ENCODE peak calls at places on chromosome 7, in four cellular contexts. One of them, this sample, is unnamed.
A peak's percentile ranks its signal among the peaks of the same experiment; 100 is the strongest.

GRCh38 chr7:94223375-94224084 is 171.2 kb upstream of the COL1A2 start:
- DNase-seq in SK-N-SH: no peak
- DNase-seq in WTC11: peak; percentile 54
- DNase-seq in K562: no peak
- DNase-seq in this sample: no peak

GRCh38 chr7:112995091-112995824 is 91.4 kb downstream of the GPR85 start:
- DNase-seq in WTC11: no peak
- DNase-seq in SK-N-SH: no peak
- DNase-seq in K562: no peak
- DNase-seq in this sample: no peak

GRCh38 chr7:46811529-46811928 is 770.4 kb downstream of the TNS3 start:
- DNase-seq in WTC11: no peak
- DNase-seq in K562: no peak
- DNase-seq in SK-N-SH: no peak
- DNase-seq in this sample: no peak

GRCh38 chr7:151011097-151011409 is 13.2 kb downstream of the ATG9B start:
- DNase-seq in K562: peak; percentile 69
- DNase-seq in WTC11: no peak
- DNase-seq in SK-N-SH: no peak
- DNase-seq in this sample: no peak

GRCh38 chr7:30930621-30931020 is 19.0 kb downstream of the AQP1 start:
- DNase-seq in SK-N-SH: peak; percentile 83
- DNase-seq in WTC11: no peak
- DNase-seq in K562: no peak
- DNase-seq in this sample: no peak

GRCh38 chr7:116683786-116684185 is 11.8 kb downstream of the MET start:
- DNase-seq in WTC11: no peak
- DNase-seq in K562: no peak
- DNase-seq in SK-N-SH: no peak
- DNase-seq in this sample: no peak

GRCh38 chr7:86647340-86648094 is 3.8 kb downstream of the GRM3 start:
- DNase-seq in SK-N-SH: no peak
- DNase-seq in K562: no peak
- DNase-seq in WTC11: no peak
- DNase-seq in this sample: no peak

GRCh38 chr7:45881280-45881758 is 7.0 kb upstream of the IGFBP1 start:
- DNase-seq in K562: no peak
- DNase-seq in SK-N-SH: no peak
- DNase-seq in WTC11: no peak
- DNase-seq in this sample: no peak

GRCh38 chr7:141889323-141889722 is 26.9 kb upstream of the OR9A4 start:
- DNase-seq in WTC11: no peak
- DNase-seq in K562: no peak
- DNase-seq in SK-N-SH: no peak
- DNase-seq in this sample: no peak

GRCh38 chr7:143299840-143300239 is 11.7 kb downstream of the CASP2 start:
- DNase-seq in SK-N-SH: peak; percentile 72
- DNase-seq in K562: peak; percentile 67
- DNase-seq in WTC11: peak; percentile 73
- DNase-seq in this sample: peak; percentile 36
- TF ChIP-seq FOXJ3 in SK-N-SH: no peak
- TF ChIP-seq FOXJ3 in K562: no peak
- TF ChIP-seq FOXJ3 in WTC11: no peak
- TF ChIP-seq FOXJ3 in this sample: no peak

DNA sequence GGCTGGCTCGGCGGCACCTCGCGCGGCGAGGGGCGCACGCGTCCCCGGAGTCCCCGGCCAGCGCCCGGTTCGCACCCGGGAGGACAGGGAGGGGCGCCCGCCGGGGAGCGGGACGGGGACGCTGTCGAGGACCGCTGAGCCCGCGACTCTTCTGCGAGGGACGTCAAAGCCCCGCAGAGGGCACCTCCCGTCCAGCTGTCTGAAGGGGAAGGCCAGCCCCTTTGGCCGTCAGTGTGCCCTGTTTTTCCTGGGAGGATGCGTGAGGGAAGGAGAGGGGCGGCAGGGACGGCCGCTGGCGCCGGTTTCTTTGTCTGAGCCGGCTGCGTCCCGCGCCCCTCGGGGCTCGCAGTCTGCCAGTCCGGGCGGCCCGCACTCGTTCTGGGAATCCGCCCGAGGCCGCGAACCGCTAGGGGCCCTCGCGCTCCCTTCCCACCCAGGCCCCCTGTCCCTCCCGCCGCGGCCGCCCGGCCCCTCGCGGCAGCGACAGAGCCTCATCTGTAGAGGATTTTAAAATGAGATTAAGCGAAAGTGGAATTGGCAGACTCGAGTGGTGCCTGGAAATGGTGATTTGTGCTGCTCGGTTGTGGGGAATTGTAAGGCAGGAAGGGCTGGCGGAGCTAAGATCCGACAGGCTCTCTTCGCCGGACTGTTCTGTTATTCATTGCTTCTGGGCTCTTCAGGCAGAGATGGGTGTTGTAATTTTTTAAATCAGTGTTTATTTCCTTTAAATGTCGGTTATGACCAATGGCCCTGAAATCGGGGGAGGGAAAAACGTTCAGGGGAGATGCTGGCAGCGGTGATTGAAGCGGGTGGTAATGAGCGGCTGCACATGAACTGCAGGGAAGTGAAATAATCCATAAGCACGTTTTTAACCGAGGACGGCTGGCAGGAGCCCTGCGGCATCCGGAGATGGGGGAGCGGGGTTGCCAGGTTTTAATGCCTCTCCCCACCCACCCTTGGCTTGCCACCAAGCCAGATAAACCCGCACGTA is 622 bp upstream of the RELN start:
- DNase-seq in K562: peak; percentile 82
- DNase-seq in WTC11: peak; percentile 51
- DNase-seq in SK-N-SH: peak; percentile 86
- DNase-seq in this sample: peak; percentile 59
- TF ChIP-seq FOXJ3 in K562: no peak
- TF ChIP-seq FOXJ3 in WTC11: no peak
- TF ChIP-seq FOXJ3 in SK-N-SH: no peak
- TF ChIP-seq FOXJ3 in this sample: no peak

GRCh38 chr7:123675092-123675473 is 19.4 kb downstream of the LMOD2 start:
- DNase-seq in SK-N-SH: no peak
- DNase-seq in WTC11: no peak
- DNase-seq in K562: no peak
- DNase-seq in this sample: no peak
- TF ChIP-seq FOXJ3 in SK-N-SH: no peak
- TF ChIP-seq FOXJ3 in WTC11: no peak
- TF ChIP-seq FOXJ3 in K562: no peak
- TF ChIP-seq FOXJ3 in this sample: no peak

DNA sequence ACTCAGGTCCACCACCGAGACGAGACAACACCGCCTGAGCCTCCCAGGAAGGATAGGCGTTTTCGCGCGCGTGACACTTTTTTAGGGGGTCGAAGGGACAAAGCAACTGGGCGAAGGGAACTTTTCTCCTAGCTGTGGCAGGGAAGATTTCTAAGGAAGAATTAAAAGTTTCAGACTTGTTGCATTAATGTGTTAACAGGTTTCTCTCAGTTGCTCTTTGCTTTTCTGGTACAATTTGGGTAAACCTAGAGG is 1.8 kb downstream of the CDK13 start:
- DNase-seq in WTC11: no peak
- DNase-seq in K562: no peak
- DNase-seq in SK-N-SH: no peak
- DNase-seq in this sample: no peak
- TF ChIP-seq FOXJ3 in WTC11: no peak
- TF ChIP-seq FOXJ3 in K562: no peak
- TF ChIP-seq FOXJ3 in SK-N-SH: peak; percentile 10
- TF ChIP-seq FOXJ3 in this sample: no peak

GRCh38 chr7:134828361-134828760 is 48.9 kb downstream of the CALD1 start:
- DNase-seq in K562: no peak
- DNase-seq in WTC11: no peak
- DNase-seq in SK-N-SH: no peak
- DNase-seq in this sample: no peak

GRCh38 chr7:134829381-134829986 is 50.0 kb downstream of the CALD1 start:
- DNase-seq in SK-N-SH: peak; percentile 13
- DNase-seq in K562: no peak
- DNase-seq in WTC11: no peak
- DNase-seq in this sample: no peak

GRCh38 chr7:134826105-134826504 is 46.7 kb downstream of the CALD1 start:
- DNase-seq in SK-N-SH: no peak
- DNase-seq in WTC11: no peak
- DNase-seq in K562: no peak
- DNase-seq in this sample: no peak

GRCh38 chr7:134827889-134828288 is 48.5 kb downstream of the CALD1 start:
- DNase-seq in SK-N-SH: no peak
- DNase-seq in WTC11: no peak
- DNase-seq in K562: no peak
- DNase-seq in this sample: no peak

DNA sequence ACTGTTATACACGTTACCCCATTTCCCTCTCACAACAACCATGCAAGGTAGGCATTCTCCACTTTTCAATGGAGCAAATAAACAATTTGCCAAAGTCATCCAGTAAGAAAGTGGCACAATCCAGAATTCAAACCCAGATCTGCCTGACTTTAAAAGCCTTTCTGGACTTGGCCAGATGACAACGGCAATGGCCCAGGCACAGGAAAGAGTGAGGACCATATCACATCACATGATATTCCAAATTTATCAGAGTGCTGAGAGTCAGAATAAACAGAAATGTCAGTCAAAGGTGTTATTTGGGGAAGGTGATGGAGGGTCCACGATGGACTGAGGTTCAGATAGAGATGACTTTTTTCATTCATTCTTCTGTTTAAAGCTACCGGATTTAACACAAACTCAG is 48.0 kb downstream of the CALD1 start:
- DNase-seq in WTC11: no peak
- DNase-seq in SK-N-SH: no peak
- DNase-seq in K562: no peak
- DNase-seq in this sample: no peak
- TF ChIP-seq FOXJ3 in WTC11: no peak
- TF ChIP-seq FOXJ3 in SK-N-SH: no peak
- TF ChIP-seq FOXJ3 in K562: no peak
- TF ChIP-seq FOXJ3 in this sample: no peak

GRCh38 chr7:92409357-92409756 is 37.9 kb upstream of the GATAD1 start:
- DNase-seq in WTC11: no peak
- DNase-seq in K562: no peak
- DNase-seq in SK-N-SH: no peak
- DNase-seq in this sample: no peak

GRCh38 chr7:92402920-92403759 is 44.1 kb upstream of the GATAD1 start:
- DNase-seq in SK-N-SH: no peak
- DNase-seq in K562: no peak
- DNase-seq in WTC11: no peak
- DNase-seq in this sample: no peak

GRCh38 chr7:92403760-92404074 is 43.6 kb upstream of the GATAD1 start:
- DNase-seq in SK-N-SH: no peak
- DNase-seq in K562: no peak
- DNase-seq in WTC11: no peak
- DNase-seq in this sample: no peak

GRCh38 chr7:92400013-92400412 is 47.3 kb upstream of the GATAD1 start:
- DNase-seq in K562: no peak
- DNase-seq in WTC11: no peak
- DNase-seq in SK-N-SH: no peak
- DNase-seq in this sample: no peak

GRCh38 chr7:92404170-92404614 is 43.1 kb upstream of the GATAD1 start:
- DNase-seq in SK-N-SH: no peak
- DNase-seq in K562: peak; percentile 18
- DNase-seq in WTC11: no peak
- DNase-seq in this sample: no peak
- TF ChIP-seq FOXJ3 in SK-N-SH: no peak
- TF ChIP-seq FOXJ3 in K562: no peak
- TF ChIP-seq FOXJ3 in WTC11: no peak
- TF ChIP-seq FOXJ3 in this sample: no peak

DNA sequence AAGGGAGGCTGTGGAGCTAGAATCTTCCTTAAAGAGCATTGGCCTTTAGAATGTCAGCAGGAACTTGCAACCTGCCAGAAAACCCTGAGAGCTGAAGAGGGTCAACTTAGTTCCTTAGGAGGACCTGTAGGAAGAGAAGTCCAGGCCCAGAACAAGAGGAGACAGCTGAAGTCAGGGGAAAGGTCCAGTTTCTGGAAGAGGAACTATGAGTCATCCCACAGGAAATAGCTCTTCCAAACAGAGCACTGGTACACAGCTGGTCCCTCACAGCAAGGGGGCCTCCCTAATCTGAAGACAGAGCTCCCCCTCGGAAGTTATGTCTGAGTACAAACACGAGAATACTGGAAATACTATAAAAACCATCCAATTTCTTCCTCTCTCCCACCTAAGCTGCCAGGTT is 98.9 kb downstream of the HERPUD2 start:
- DNase-seq in SK-N-SH: no peak
- DNase-seq in WTC11: no peak
- DNase-seq in K562: peak; percentile 20
- DNase-seq in this sample: no peak
- TF ChIP-seq FOXJ3 in SK-N-SH: no peak
- TF ChIP-seq FOXJ3 in WTC11: no peak
- TF ChIP-seq FOXJ3 in K562: no peak
- TF ChIP-seq FOXJ3 in this sample: no peak

GRCh38 chr7:33410266-33410665 is 280.9 kb downstream of the BBS9 start:
- DNase-seq in K562: no peak
- DNase-seq in WTC11: no peak
- DNase-seq in SK-N-SH: no peak
- DNase-seq in this sample: no peak
- TF ChIP-seq FOXJ3 in K562: no peak
- TF ChIP-seq FOXJ3 in WTC11: no peak
- TF ChIP-seq FOXJ3 in SK-N-SH: no peak
- TF ChIP-seq FOXJ3 in this sample: no peak

DNA sequence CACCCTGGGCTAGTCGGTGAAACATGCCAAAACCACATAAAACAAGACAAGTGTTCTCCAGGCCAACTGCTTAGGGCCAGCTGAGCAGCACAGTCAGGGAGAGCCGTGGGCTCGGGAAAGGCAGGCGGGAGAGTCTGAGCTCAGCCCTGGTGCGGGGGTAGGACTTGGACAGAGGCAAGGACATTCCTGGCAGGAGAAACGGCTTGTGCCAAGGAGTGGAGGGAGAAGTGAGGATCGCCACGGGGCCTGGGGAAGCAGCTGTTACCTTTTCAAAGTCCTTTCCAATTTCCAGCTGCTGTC is 4.2 kb downstream of the ELN start:
- DNase-seq in K562: no peak
- DNase-seq in WTC11: no peak
- DNase-seq in SK-N-SH: no peak
- DNase-seq in this sample: no peak
- TF ChIP-seq FOXJ3 in K562: no peak
- TF ChIP-seq FOXJ3 in WTC11: no peak
- TF ChIP-seq FOXJ3 in SK-N-SH: no peak
- TF ChIP-seq FOXJ3 in this sample: no peak

DNA sequence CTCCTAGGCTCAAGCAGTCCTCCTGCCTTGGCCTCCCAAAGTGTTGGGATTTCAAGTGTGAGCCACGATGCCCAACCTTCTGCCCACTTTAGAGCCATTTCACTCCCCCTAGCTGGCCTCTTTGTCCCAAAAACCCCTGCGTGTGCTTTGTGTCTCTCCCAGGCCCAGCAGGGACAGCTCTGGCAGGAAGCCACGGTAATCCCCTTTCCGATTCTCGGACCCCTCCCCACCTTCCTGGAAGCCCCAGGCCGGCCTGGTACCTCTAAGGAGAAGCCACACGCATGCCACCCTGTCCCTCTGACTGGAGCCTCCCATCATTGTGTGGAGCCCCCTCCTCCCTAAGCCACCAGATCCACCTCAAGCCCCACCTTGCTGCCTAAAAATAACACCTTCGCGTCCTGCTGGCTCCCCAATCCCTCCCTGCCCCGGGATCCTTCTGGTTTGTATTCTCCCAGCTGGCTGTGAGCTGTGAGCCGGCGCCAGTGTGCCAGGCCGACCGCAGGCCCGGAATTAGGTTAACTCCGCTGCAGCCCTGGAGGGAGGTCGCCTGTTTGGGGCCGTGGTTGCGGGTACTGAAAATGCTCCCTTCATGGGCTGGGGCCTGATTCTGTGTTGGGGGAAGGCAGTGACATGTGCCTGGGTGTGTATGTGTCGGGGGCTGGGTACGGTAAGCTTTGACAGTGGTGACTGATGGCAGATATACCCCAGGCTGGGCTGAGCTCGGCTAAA is 16.3 kb upstream of the SRRM3 start:
- DNase-seq in SK-N-SH: peak; percentile 83
- DNase-seq in K562: no peak
- DNase-seq in WTC11: no peak
- DNase-seq in this sample: no peak
- TF ChIP-seq FOXJ3 in SK-N-SH: no peak
- TF ChIP-seq FOXJ3 in K562: no peak
- TF ChIP-seq FOXJ3 in WTC11: no peak
- TF ChIP-seq FOXJ3 in this sample: no peak